ENCODE peak calls at places on chromosomes 12 and 14, in nine cellular contexts. A is activated naive CD4-positive, alpha-beta T cell treated with anti-CD3 and anti-CD28 coated beads, Interleukin-2, amount 10 ng/mL, durations not matched to agents 7 days and 5 days; F is NCI-H2081; Q is iris pigment epithelial cell; N is left cardiac atrium; L is T-helper 9 cell; O is Calu3; J is activated CD4-positive, alpha-beta T cell treated with anti-CD3 and anti-CD28 coated beads for 48 hours; K is NCI-H460. S is an unnamed sample.
A peak's percentile ranks its signal among the peaks of the same experiment; 100 is the strongest.

GRCh38 chr14:95394981-95395737 is 75.5 kb upstream of the CLMN start:
- DNase-seq in A (no peak), F (no peak), Q (peak; percentile 36), N (peak; percentile 37), L (no peak), O (no peak), J (no peak), K (no peak), S (no peak)

GRCh38 chr12:67991158-67991557 is 1.9 kb downstream of the IFNG-AS1 start:
- DNase-seq in A (peak; percentile 21), F (no peak), Q (no peak), N (no peak), L (peak; percentile 12), O (no peak), J (peak; percentile 36), K (no peak), S (no peak)

GRCh38 chr14:103816991-103817390 is 30.4 kb downstream of the PPP1R13B start:
- DNase-seq in A (no peak), F (no peak), Q (no peak), N (no peak), L (no peak), O (no peak), J (no peak), K (no peak), S (no peak)

GRCh38 chr12:15772405-15773018 is 16.7 kb downstream of the EPS8 start:
- DNase-seq in A (no peak), F (peak; percentile 18), Q (no peak), N (no peak), L (no peak), O (no peak), J (no peak), K (peak; percentile 7), S (no peak)

GRCh38 chr14:24312736-24313507 is 1.6 kb downstream of the LTB4R start:
- DNase-seq in A (peak; percentile 71), F (no peak), Q (peak; percentile 31), N (no peak), L (peak; percentile 24), O (no peak), J (peak; percentile 23), K (no peak), S (peak; percentile 98)

GRCh38 chr14:32560213-32560857 is 231.2 kb downstream of the AKAP6 start:
- DNase-seq in A (peak; percentile 54), F (peak; percentile 76), Q (peak; percentile 86), N (peak; percentile 32), L (no peak), O (peak; percentile 64), J (peak; percentile 41), K (peak; percentile 73), S (peak; percentile 34)

GRCh38 chr14:96037891-96038557 is 1.1 kb upstream of the C14orf132 start:
- DNase-seq in A (no peak), F (peak; percentile 27), Q (peak; percentile 14), N (peak; percentile 68), L (no peak), O (no peak), J (no peak), K (no peak), S (no peak)

GRCh38 chr12:126742326-126742725 is 1524.6 kb upstream of the TMEM132C start:
- DNase-seq in A (no peak), F (no peak), Q (no peak), N (no peak), L (no peak), O (no peak), J (no peak), K (no peak), S (no peak)

GRCh38 chr12:30508205-30508967 is 187.3 kb downstream of the IPO8 start:
- DNase-seq in A (no peak), F (no peak), Q (no peak), N (no peak), L (no peak), O (no peak), J (no peak), K (no peak), S (no peak)

GRCh38 chr12:13197526-13198141 is 1.1 kb downstream of the EMP1 start:
- DNase-seq in A (no peak), F (no peak), Q (no peak), N (peak; percentile 64), L (no peak), O (no peak), J (no peak), K (no peak), S (no peak)

GRCh38 chr12:116592116-116592637 is 33.0 kb downstream of the MAP1LC3B2 start:
- DNase-seq in A (no peak), F (no peak), Q (no peak), N (peak; percentile 61), L (no peak), O (peak; percentile 34), J (no peak), K (no peak), S (no peak)

GRCh38 chr12:66665416-66665815 is 13.5 kb downstream of the GRIP1 start:
- DNase-seq in A (no peak), F (no peak), Q (peak; percentile 11), N (no peak), L (no peak), O (no peak), J (no peak), K (no peak), S (no peak)

GRCh38 chr14:102047808-102048540 is 38.9 kb downstream of the HSP90AA1 start:
- DNase-seq in A (no peak), F (no peak), Q (no peak), N (no peak), L (no peak), O (no peak), J (no peak), K (no peak), S (no peak)

GRCh38 chr14:31196839-31197477 is 10.6 kb downstream of the HECTD1 start:
- DNase-seq in A (no peak), F (no peak), Q (no peak), N (no peak), L (no peak), O (no peak), J (no peak), K (no peak), S (peak; percentile 49)

GRCh38 chr12:95538656-95539055 is 12.6 kb downstream of the USP44 start:
- DNase-seq in A (no peak), F (no peak), Q (no peak), N (no peak), L (no peak), O (no peak), J (no peak), K (no peak), S (no peak)

GRCh38 chr14:52868911-52869611 is 77.7 kb upstream of the GNPNAT1 start:
- DNase-seq in A (no peak), F (no peak), Q (no peak), N (no peak), L (no peak), O (no peak), J (no peak), K (no peak), S (no peak)

GRCh38 chr12:51441583-51441982 is 17.0 kb downstream of the SLC4A8 start:
- DNase-seq in A (peak; percentile 32), F (no peak), Q (peak; percentile 95), N (no peak), L (no peak), O (no peak), J (peak; percentile 11), K (no peak), S (no peak)

GRCh38 chr14:92686763-92687427 is 61.5 kb downstream of the LGMN start:
- DNase-seq in A (peak; percentile 58), F (peak; percentile 85), Q (peak; percentile 65), N (peak; percentile 82), L (peak; percentile 70), O (peak; percentile 91), J (peak; percentile 74), K (peak; percentile 59), S (no peak)

GRCh38 chr12:3129301-3130052 is 52.3 kb downstream of the TSPAN9 start:
- DNase-seq in A (peak; percentile 33), F (no peak), Q (peak; percentile 92), N (no peak), L (no peak), O (no peak), J (peak; percentile 40), K (no peak), S (peak; percentile 92)

GRCh38 chr14:60775296-60775695 is 40.7 kb downstream of the MNAT1 start:
- DNase-seq in A (no peak), F (no peak), Q (peak; percentile 67), N (no peak), L (no peak), O (no peak), J (no peak), K (no peak), S (no peak)

GRCh38 chr12:107487011-107487680 is 198.5 kb upstream of the PWP1 start:
- DNase-seq in A (no peak), F (no peak), Q (no peak), N (no peak), L (no peak), O (no peak), J (no peak), K (no peak), S (no peak)

GRCh38 chr14:79077096-79077495 is 906.9 kb downstream of the NRXN3 start:
- DNase-seq in A (no peak), F (peak; percentile 60), Q (no peak), N (no peak), L (no peak), O (no peak), J (no peak), K (no peak), S (no peak)

GRCh38 chr14:33404054-33404453 is 465.4 kb downstream of the NPAS3 start:
- DNase-seq in A (no peak), F (no peak), Q (peak; percentile 93), N (no peak), L (no peak), O (no peak), J (no peak), K (no peak), S (no peak)

GRCh38 chr12:116982721-116983502 is 72.2 kb downstream of the FBXW8 start:
- DNase-seq in A (no peak), F (no peak), Q (peak; percentile 59), N (no peak), L (no peak), O (no peak), J (no peak), K (no peak), S (no peak)

GRCh38 chr14:53295985-53296582 is 143.0 kb upstream of the DDHD1 start:
- DNase-seq in A (no peak), F (peak; percentile 17), Q (peak; percentile 36), N (no peak), L (no peak), O (peak; percentile 38), J (no peak), K (peak; percentile 41), S (no peak)

GRCh38 chr12:109385339-109386078 is 37.8 kb downstream of the MYO1H start:
- DNase-seq in A (no peak), F (peak; percentile 56), Q (peak; percentile 40), N (peak; percentile 32), L (no peak), O (peak; percentile 4), J (no peak), K (peak; percentile 31), S (peak; percentile 23)

GRCh38 chr12:57111046-57111698 is at the start of gene STAT6:
- DNase-seq in A (peak; percentile 94), F (no peak), Q (peak; percentile 92), N (peak; percentile 90), L (peak; percentile 76), O (peak; percentile 81), J (peak; percentile 86), K (peak; percentile 58), S (peak; percentile 94)

GRCh38 chr14:72625689-72626088 is 268.2 kb downstream of the DPF3 start:
- DNase-seq in A (no peak), F (no peak), Q (no peak), N (no peak), L (no peak), O (no peak), J (no peak), K (no peak), S (no peak)

GRCh38 chr14:95407342-95407741 is 87.6 kb upstream of the CLMN start:
- DNase-seq in A (no peak), F (no peak), Q (no peak), N (no peak), L (no peak), O (no peak), J (no peak), K (no peak), S (no peak)

GRCh38 chr14:88919502-88919901 is 95.1 kb downstream of the TTC8 start:
- DNase-seq in A (no peak), F (no peak), Q (no peak), N (no peak), L (no peak), O (peak; percentile 15), J (no peak), K (no peak), S (no peak)

GRCh38 chr12:88496429-88497190 is 83.7 kb downstream of the KITLG start:
- DNase-seq in A (no peak), F (no peak), Q (no peak), N (no peak), L (no peak), O (no peak), J (no peak), K (no peak), S (no peak)